ENCODE peak calls at places on chromosomes 3 and 15, in four cellular contexts. R is K562, Q is HepG2, P is GM12878. X is an unnamed sample.
A peak's percentile ranks its signal among the peaks of the same experiment; 100 is the strongest.

GRCh38 chr3:127121221-127121647 is 71.7 kb upstream of the PRR23E start:
- DNase-seq in R (no peak), Q (no peak), P (no peak), X (no peak)

GRCh38 chr3:66312039-66312438 is 91.2 kb downstream of the SLC25A26 start:
- DNase-seq in R (no peak), Q (no peak), P (no peak), X (no peak)

GRCh38 chr3:57755368-57756021 is 614 bp upstream of the SLMAP start:
- DNase-seq in R (peak; percentile 51), Q (peak; percentile 45), P (no peak), X (peak; percentile 59)

GRCh38 chr3:71195492-71195891 is 388.0 kb downstream of the FOXP1 start:
- DNase-seq in R (no peak), Q (peak; percentile 28), P (no peak), X (peak; percentile 28)

GRCh38 chr15:75508741-75509532 is 57.4 kb upstream of the SIN3A start:
- DNase-seq in R (peak; percentile 34), Q (peak; percentile 23), P (no peak), X (peak; percentile 55)

GRCh38 chr15:29126821-29127461 is 142.7 kb downstream of the NSMCE3 start:
- DNase-seq in R (peak; percentile 74), Q (no peak), P (no peak), X (peak; percentile 13)

GRCh38 chr15:62739507-62739906 is 303.0 kb upstream of the TPM1 start:
- DNase-seq in R (no peak), Q (no peak), P (no peak), X (no peak)

GRCh38 chr3:163776753-163777152 is 1301.5 kb downstream of the SI start:
- DNase-seq in R (no peak), Q (peak; percentile 49), P (no peak), X (no peak)

GRCh38 chr3:108131105-108131794 is 40.4 kb upstream of the CD47 start:
- DNase-seq in R (no peak), Q (no peak), P (no peak), X (no peak)

GRCh38 chr3:186442162-186442561 is 80.1 kb upstream of the DGKG start:
- DNase-seq in R (no peak), Q (no peak), P (no peak), X (no peak)

GRCh38 chr3:58586776-58587192 is 9.6 kb upstream of the FAM107A start:
- DNase-seq in R (no peak), Q (no peak), P (no peak), X (no peak)

GRCh38 chr3:128075516-128076464 is 23.6 kb downstream of the SEC61A1 start:
- DNase-seq in R (peak; percentile 82), Q (no peak), P (no peak), X (peak; percentile 87)

GRCh38 chr15:98753726-98754125 is 105.4 kb downstream of the IGF1R start:
- DNase-seq in R (no peak), Q (no peak), P (no peak), X (no peak)

GRCh38 chr15:98755138-98755537 is 106.8 kb downstream of the IGF1R start:
- DNase-seq in R (no peak), Q (no peak), P (no peak), X (no peak)

GRCh38 chr15:98751767-98752166 is 103.4 kb downstream of the IGF1R start:
- DNase-seq in R (no peak), Q (peak; percentile 31), P (no peak), X (no peak)

GRCh38 chr15:98755781-98756180 is 107.4 kb downstream of the IGF1R start:
- DNase-seq in R (no peak), Q (no peak), P (no peak), X (no peak)

GRCh38 chr15:98754283-98755022 is 106.1 kb downstream of the IGF1R start:
- DNase-seq in R (no peak), Q (no peak), P (no peak), X (no peak)
- TF ChIP-seq FOXK2 in R (no peak), Q (no peak), P (no peak), X (no peak)

DNA sequence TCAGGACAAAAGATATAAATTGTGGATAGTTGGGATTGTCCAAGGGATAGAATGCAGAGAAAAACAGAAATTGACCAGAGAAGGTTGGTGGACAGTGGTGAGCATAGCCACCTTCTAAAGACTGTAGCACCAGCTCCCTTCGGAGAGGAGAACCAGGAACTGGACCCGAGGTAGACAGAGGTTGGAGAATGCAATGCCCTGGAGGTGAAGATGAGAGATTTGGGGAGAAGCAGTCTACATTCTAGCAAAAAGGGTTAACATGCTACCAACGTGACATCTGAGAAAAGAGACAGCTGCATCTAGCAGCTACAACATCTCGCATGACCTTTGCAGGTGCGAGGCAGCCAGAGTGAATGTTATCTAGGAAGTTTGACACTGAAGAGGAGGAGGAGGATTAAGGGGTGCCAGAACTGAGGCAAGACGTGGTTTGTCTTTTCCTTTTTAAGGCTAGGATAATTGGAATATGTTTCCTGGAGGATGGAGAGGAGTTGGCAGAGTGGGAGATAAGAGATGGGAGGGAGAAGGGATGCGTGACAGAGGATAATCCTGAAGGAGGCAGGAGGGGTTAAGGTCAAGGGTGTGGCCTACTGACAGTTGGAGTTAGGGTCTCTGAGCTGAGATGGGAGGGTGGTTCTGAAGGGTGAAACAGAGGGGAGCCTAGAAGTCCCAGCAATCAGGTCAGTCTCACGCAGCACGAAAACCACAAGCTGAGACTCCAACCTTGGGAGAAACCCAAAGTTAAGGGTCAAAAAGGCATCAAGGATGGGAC is 103.7 kb upstream of the NR2E3 start:
- DNase-seq in R (no peak), Q (no peak), P (no peak), X (no peak)
- TF ChIP-seq FOXK2 in R (no peak), Q (no peak), P (no peak), X (no peak)

GRCh38 chr3:13275376-13276005 is 144.6 kb downstream of the NUP210 start:
- DNase-seq in R (no peak), Q (no peak), P (no peak), X (no peak)
- TF ChIP-seq FOXK2 in R (no peak), Q (no peak), P (no peak), X (no peak)

GRCh38 chr3:45670995-45671394 is 18.2 kb upstream of the SACM1L start:
- DNase-seq in R (no peak), Q (no peak), P (no peak), X (no peak)

GRCh38 chr3:45667569-45667967 is 21.6 kb upstream of the SACM1L start:
- DNase-seq in R (no peak), Q (no peak), P (no peak), X (no peak)

GRCh38 chr3:45665101-45665572 is 24.1 kb upstream of the SACM1L start:
- DNase-seq in R (peak; percentile 81), Q (peak; percentile 71), P (peak; percentile 25), X (peak; percentile 46)

GRCh38 chr3:45664558-45664957 is 24.6 kb upstream of the SACM1L start:
- DNase-seq in R (no peak), Q (peak; percentile 18), P (peak; percentile 48), X (no peak)

GRCh38 chr3:45666729-45667440 is 22.3 kb upstream of the SACM1L start:
- DNase-seq in R (no peak), Q (no peak), P (no peak), X (no peak)
- TF ChIP-seq FOXK2 in R (no peak), Q (no peak), P (no peak), X (no peak)

DNA sequence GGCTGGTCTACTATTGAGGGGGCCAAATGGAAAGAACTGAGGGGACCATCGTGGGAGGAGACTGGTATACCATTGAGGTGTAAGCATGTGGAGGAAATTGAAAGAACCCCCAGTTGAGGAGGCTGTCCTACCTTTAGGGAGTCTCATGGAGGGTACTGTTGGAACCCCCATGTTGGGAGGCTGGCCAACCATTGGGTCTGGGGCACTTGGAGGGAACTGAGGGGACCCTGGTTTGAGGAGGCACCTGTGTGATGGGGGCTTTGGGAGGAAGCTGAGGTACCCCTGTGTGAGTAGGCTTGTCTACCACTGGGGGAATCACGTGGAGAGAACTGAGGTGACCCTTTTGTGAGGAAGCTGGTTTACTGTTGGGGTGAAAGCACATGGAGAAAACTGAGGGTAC is 157.5 kb downstream of the FBLN2 start:
- DNase-seq in R (no peak), Q (no peak), P (no peak), X (no peak)
- TF ChIP-seq FOXK2 in R (no peak), Q (no peak), P (no peak), X (no peak)

DNA sequence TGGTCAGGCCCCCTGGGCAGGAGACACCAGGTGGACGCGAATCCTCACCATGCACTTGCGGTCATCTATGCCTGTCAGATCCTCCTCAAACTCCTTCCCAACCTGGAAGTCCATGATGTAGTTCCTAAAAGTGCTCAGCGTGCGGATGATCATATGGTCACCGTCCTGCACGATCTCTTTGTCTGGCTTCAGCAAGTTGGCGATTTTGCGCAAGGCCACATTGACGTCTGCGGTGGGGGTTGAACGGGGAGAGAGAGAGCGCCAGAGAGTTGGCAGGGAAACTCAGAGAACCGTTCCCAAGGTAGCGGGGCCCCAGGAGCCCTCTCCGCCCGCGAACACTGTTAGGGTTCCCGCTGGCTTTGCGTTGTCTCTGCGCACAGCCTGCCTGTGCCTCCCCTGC is 809 bp downstream of the RBP1 start:
- DNase-seq in R (no peak), Q (no peak), P (no peak), X (no peak)
- TF ChIP-seq FOXK2 in R (no peak), Q (no peak), P (no peak), X (no peak)

X was measured in HEK293T.